ENCODE peak calls at places on chromosomes 16 and 17, in five cellular contexts. One of them, this sample, is unnamed.

GRCh38 chr17:37702605-37703004 is 42.3 kb downstream of the HNF1B start:
- DNase-seq in body of pancreas: no peak
- DNase-seq in GM06990: no peak
- DNase-seq in thoracic aorta: no peak
- DNase-seq in fibroblast of the aortic adventitia: peak
- DNase-seq in this sample: peak

GRCh38 chr17:79792984-79793923 is 3.6 kb downstream of the CBX8 start:
- DNase-seq in body of pancreas: no peak
- DNase-seq in GM06990: no peak
- DNase-seq in thoracic aorta: no peak
- DNase-seq in fibroblast of the aortic adventitia: peak
- DNase-seq in this sample: peak

GRCh38 chr17:81401727-81402529 is 6.7 kb downstream of the BAHCC1 start:
- DNase-seq in body of pancreas: no peak
- DNase-seq in GM06990: no peak
- DNase-seq in thoracic aorta: no peak
- DNase-seq in fibroblast of the aortic adventitia: peak
- DNase-seq in this sample: peak

GRCh38 chr16:1610841-1611653 is 825 bp downstream of the IFT140 start:
- DNase-seq in body of pancreas: no peak
- DNase-seq in GM06990: no peak
- DNase-seq in thoracic aorta: no peak
- DNase-seq in fibroblast of the aortic adventitia: peak
- DNase-seq in this sample: no peak

GRCh38 chr17:16428098-16428882 is 12.9 kb downstream of the TRPV2 start:
- DNase-seq in body of pancreas: peak
- DNase-seq in GM06990: no peak
- DNase-seq in thoracic aorta: no peak
- DNase-seq in fibroblast of the aortic adventitia: peak
- DNase-seq in this sample: peak

GRCh38 chr16:61289141-61289540 is 747.1 kb downstream of the CDH8 start:
- DNase-seq in body of pancreas: no peak
- DNase-seq in GM06990: no peak
- DNase-seq in thoracic aorta: no peak
- DNase-seq in fibroblast of the aortic adventitia: no peak
- DNase-seq in this sample: no peak

GRCh38 chr17:45096141-45096540 is 35.0 kb downstream of the NMT1 start:
- DNase-seq in body of pancreas: no peak
- DNase-seq in GM06990: no peak
- DNase-seq in thoracic aorta: no peak
- DNase-seq in fibroblast of the aortic adventitia: peak
- DNase-seq in this sample: peak

GRCh38 chr17:44355310-44355640 is 8.4 kb downstream of the FAM171A2 start:
- DNase-seq in body of pancreas: no peak
- DNase-seq in GM06990: no peak
- DNase-seq in thoracic aorta: no peak
- DNase-seq in fibroblast of the aortic adventitia: no peak
- DNase-seq in this sample: no peak

GRCh38 chr16:29806096-29806579 is at the start of gene MAZ:
- DNase-seq in body of pancreas: peak
- DNase-seq in GM06990: peak
- DNase-seq in thoracic aorta: no peak
- DNase-seq in fibroblast of the aortic adventitia: no peak
- DNase-seq in this sample: peak

GRCh38 chr17:4154201-4154600 is 11.2 kb downstream of the CYB5D2 start:
- DNase-seq in body of pancreas: no peak
- DNase-seq in GM06990: no peak
- DNase-seq in thoracic aorta: no peak
- DNase-seq in fibroblast of the aortic adventitia: no peak
- DNase-seq in this sample: no peak

GRCh38 chr17:4157618-4158333 is 14.8 kb downstream of the CYB5D2 start:
- DNase-seq in body of pancreas: no peak
- DNase-seq in GM06990: no peak
- DNase-seq in thoracic aorta: no peak
- DNase-seq in fibroblast of the aortic adventitia: no peak
- DNase-seq in this sample: no peak

GRCh38 chr17:4155980-4156620 is 13.1 kb downstream of the CYB5D2 start:
- DNase-seq in body of pancreas: no peak
- DNase-seq in GM06990: no peak
- DNase-seq in thoracic aorta: no peak
- DNase-seq in fibroblast of the aortic adventitia: no peak
- DNase-seq in this sample: no peak

GRCh38 chr17:4159761-4160160 is 16.8 kb downstream of the CYB5D2 start:
- DNase-seq in body of pancreas: no peak
- DNase-seq in GM06990: no peak
- DNase-seq in thoracic aorta: no peak
- DNase-seq in fibroblast of the aortic adventitia: no peak
- DNase-seq in this sample: no peak

GRCh38 chr17:4156750-4157381 is 13.9 kb downstream of the CYB5D2 start:
- DNase-seq in body of pancreas: no peak
- DNase-seq in GM06990: no peak
- DNase-seq in thoracic aorta: no peak
- DNase-seq in fibroblast of the aortic adventitia: no peak
- DNase-seq in this sample: no peak
- TF ChIP-seq CTCF in body of pancreas: no peak
- TF ChIP-seq CTCF in GM06990: peak
- TF ChIP-seq CTCF in thoracic aorta: no peak
- TF ChIP-seq CTCF in fibroblast of the aortic adventitia: no peak
- TF ChIP-seq CTCF in this sample: no peak

GRCh38 chr17:82548681-82549303 is 29.3 kb downstream of the FOXK2 start:
- DNase-seq in body of pancreas: no peak
- DNase-seq in GM06990: no peak
- DNase-seq in thoracic aorta: no peak
- DNase-seq in fibroblast of the aortic adventitia: no peak
- DNase-seq in this sample: no peak

GRCh38 chr17:82551779-82552457 is 32.4 kb downstream of the FOXK2 start:
- DNase-seq in body of pancreas: peak
- DNase-seq in GM06990: peak
- DNase-seq in thoracic aorta: peak
- DNase-seq in fibroblast of the aortic adventitia: peak
- DNase-seq in this sample: peak

GRCh38 chr17:82547981-82548380 is 28.4 kb downstream of the FOXK2 start:
- DNase-seq in body of pancreas: no peak
- DNase-seq in GM06990: no peak
- DNase-seq in thoracic aorta: no peak
- DNase-seq in fibroblast of the aortic adventitia: no peak
- DNase-seq in this sample: no peak

GRCh38 chr17:82552580-82552979 is 33.0 kb downstream of the FOXK2 start:
- DNase-seq in body of pancreas: no peak
- DNase-seq in GM06990: no peak
- DNase-seq in thoracic aorta: no peak
- DNase-seq in fibroblast of the aortic adventitia: no peak
- DNase-seq in this sample: no peak

GRCh38 chr17:82553210-82553930 is 33.8 kb downstream of the FOXK2 start:
- DNase-seq in body of pancreas: peak
- DNase-seq in GM06990: no peak
- DNase-seq in thoracic aorta: no peak
- DNase-seq in fibroblast of the aortic adventitia: no peak
- DNase-seq in this sample: no peak
- H3K4me3 ChIP-seq in body of pancreas: no peak
- H3K4me3 ChIP-seq in GM06990: no peak
- H3K4me3 ChIP-seq in thoracic aorta: no peak
- H3K4me3 ChIP-seq in fibroblast of the aortic adventitia: no peak
- H3K4me3 ChIP-seq in this sample: no peak

DNA sequence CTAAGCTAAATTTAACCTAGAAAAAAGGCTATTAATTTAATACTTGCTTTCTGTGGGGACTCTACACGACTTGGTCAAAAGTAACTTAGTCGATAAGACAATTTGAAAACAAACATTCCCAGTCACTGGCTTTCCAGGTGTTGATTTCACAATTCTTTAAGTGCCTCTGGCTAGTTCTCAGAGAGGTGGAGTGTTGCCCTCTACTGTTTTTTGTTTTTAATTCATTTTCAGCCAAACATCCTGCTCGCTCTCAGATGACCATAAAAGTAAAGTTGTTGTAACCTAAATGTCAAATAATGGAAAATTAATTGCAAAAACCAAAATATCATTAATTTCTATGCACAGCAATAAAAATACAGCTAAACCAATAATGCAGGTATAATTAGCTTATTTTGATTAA is 107.1 kb downstream of the MYO1D start:
- DNase-seq in body of pancreas: no peak
- DNase-seq in GM06990: no peak
- DNase-seq in thoracic aorta: no peak
- DNase-seq in fibroblast of the aortic adventitia: no peak
- DNase-seq in this sample: peak
- TF ChIP-seq CTCF in body of pancreas: no peak
- TF ChIP-seq CTCF in GM06990: no peak
- TF ChIP-seq CTCF in thoracic aorta: no peak
- TF ChIP-seq CTCF in fibroblast of the aortic adventitia: no peak
- TF ChIP-seq CTCF in this sample: no peak

DNA sequence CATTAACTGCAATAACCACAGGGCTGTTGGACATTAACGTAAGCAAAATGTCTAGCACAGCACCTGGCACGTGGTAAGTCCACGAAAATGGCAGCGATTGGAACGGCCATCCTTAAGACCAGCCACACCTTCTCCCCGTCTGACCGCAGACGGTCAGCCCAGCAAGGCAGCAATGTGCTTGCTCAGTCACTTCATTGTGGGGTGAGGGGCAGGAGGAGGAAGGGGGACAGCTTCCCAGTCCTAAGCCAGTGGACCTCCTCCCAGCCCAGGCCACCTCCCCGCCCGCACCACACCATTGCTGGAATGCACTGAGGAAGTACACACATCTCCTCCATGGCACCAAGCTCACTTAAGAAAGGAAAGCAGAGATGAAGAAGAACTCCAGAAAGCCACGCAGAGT is 8.6 kb upstream of the MYLK3 start:
- DNase-seq in body of pancreas: no peak
- DNase-seq in GM06990: no peak
- DNase-seq in thoracic aorta: no peak
- DNase-seq in fibroblast of the aortic adventitia: no peak
- DNase-seq in this sample: peak
- H3K4me3 ChIP-seq in body of pancreas: no peak
- H3K4me3 ChIP-seq in GM06990: no peak
- H3K4me3 ChIP-seq in thoracic aorta: no peak
- H3K4me3 ChIP-seq in fibroblast of the aortic adventitia: no peak
- H3K4me3 ChIP-seq in this sample: no peak

GRCh38 chr17:1384881-1385280 is 15.1 kb downstream of the YWHAE start:
- DNase-seq in body of pancreas: no peak
- DNase-seq in GM06990: no peak
- DNase-seq in thoracic aorta: no peak
- DNase-seq in fibroblast of the aortic adventitia: peak
- DNase-seq in this sample: peak
- TF ChIP-seq CTCF in body of pancreas: no peak
- TF ChIP-seq CTCF in GM06990: no peak
- TF ChIP-seq CTCF in thoracic aorta: no peak
- TF ChIP-seq CTCF in fibroblast of the aortic adventitia: peak
- TF ChIP-seq CTCF in this sample: no peak

DNA sequence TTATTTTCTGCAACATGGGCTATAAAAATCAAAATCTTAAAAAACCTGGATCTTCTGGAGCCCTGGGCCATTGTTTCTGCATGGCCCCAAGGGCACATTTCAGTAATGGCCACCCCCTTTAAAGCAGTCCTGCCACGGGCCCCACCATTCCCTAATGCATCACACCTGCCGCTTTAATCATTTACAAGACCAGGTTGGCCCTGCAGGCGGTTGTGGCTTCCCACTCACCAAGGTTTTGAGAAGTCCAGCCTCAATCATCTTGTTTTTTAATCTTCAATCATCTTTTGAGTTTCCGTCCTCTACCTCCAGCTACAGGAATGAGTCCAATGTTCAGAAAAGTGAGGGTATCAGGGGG is 20.3 kb upstream of the NUP93 start:
- DNase-seq in body of pancreas: no peak
- DNase-seq in GM06990: no peak
- DNase-seq in thoracic aorta: no peak
- DNase-seq in fibroblast of the aortic adventitia: no peak
- DNase-seq in this sample: no peak
- H3K4me3 ChIP-seq in body of pancreas: no peak
- H3K4me3 ChIP-seq in GM06990: no peak
- H3K4me3 ChIP-seq in thoracic aorta: no peak
- H3K4me3 ChIP-seq in fibroblast of the aortic adventitia: no peak
- H3K4me3 ChIP-seq in this sample: no peak

DNA sequence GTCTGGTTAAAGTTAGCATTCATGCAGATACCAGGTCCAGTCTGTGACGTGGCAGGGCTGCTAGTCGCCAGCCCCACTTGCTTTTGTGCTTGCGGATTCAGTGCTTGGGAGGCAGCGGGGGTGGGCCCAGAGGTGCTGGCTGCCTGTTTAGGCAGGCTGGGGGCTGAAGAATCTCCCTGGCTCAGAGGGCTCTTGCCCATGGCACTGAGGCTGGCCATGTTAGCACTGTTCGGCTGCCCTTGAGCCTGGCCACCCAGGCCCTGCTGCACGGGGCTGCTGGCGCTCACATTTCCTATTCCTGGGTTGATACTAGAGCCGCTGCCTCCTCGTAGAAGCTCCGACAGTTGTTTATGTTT is 30.0 kb downstream of the CREBBP start:
- DNase-seq in body of pancreas: no peak
- DNase-seq in GM06990: no peak
- DNase-seq in thoracic aorta: no peak
- DNase-seq in fibroblast of the aortic adventitia: no peak
- DNase-seq in this sample: no peak
- TF ChIP-seq CTCF in body of pancreas: no peak
- TF ChIP-seq CTCF in GM06990: no peak
- TF ChIP-seq CTCF in thoracic aorta: no peak
- TF ChIP-seq CTCF in fibroblast of the aortic adventitia: no peak
- TF ChIP-seq CTCF in this sample: no peak

DNA sequence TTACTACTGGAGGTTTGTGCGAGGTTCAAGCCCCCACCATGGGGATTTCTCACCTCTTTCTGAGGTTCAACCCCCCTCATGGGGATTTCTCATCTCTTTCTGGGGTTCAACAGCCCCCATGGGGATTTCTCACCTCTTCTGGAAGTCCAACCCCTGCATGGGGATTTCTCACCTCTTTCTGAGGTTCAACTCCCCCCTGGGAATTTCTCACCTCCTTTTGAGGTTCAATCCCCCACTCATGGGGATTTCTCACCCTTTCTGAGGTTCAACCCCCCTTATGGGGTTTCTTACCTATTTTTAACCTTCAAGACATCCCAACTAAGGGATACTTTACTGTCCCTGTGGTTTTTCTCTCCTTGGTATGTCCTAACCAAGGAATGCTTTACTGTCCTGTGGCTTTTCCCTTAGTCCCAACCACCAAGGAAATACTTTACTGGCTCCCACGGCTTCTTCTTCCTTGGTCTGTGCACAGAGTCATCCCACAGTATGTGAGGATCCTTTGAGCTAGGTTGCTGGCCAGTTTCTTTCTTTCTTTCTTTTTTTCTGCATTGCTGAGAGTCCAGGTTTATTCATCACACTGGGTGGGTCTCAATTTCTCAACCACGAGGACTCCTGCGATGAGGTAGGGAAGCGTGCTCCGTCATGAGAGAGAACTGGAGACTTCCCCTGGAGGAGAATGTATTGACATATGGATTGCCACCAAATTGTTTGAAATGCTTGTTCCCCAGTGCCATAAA is 2140.2 kb downstream of the TP53TG3F start:
- DNase-seq in body of pancreas: no peak
- DNase-seq in GM06990: no peak
- DNase-seq in thoracic aorta: no peak
- DNase-seq in fibroblast of the aortic adventitia: no peak
- DNase-seq in this sample: no peak
- H3K4me3 ChIP-seq in body of pancreas: no peak
- H3K4me3 ChIP-seq in GM06990: no peak
- H3K4me3 ChIP-seq in thoracic aorta: no peak
- H3K4me3 ChIP-seq in fibroblast of the aortic adventitia: no peak
- H3K4me3 ChIP-seq in this sample: no peak